ENCODE peak calls at places on chromosomes 16 and 17, in four cellular contexts. X is K562, C is H1, N is HepG2. J is an unnamed sample.
A peak's percentile ranks its signal among the peaks of the same experiment; 100 is the strongest.

GRCh38 chr16:46891910-46892309 is 7.7 kb downstream of the GPT2 start:
- DNase-seq in X (no peak), C (no peak), N (no peak), J (no peak)

GRCh38 chr16:67246081-67246944 is 968 bp downstream of the FHOD1 start:
- DNase-seq in X (peak; percentile 67), C (peak; percentile 93), N (peak; percentile 87), J (peak; percentile 56)

GRCh38 chr17:10073905-10074304 is 124.5 kb downstream of the GAS7 start:
- DNase-seq in X (no peak), C (no peak), N (no peak), J (no peak)

GRCh38 chr17:55706808-55707773 is 15.6 kb downstream of the TMEM100 start:
- DNase-seq in X (no peak), C (peak; percentile 48), N (no peak), J (no peak)

GRCh38 chr17:28960256-28961106 is 9.2 kb upstream of the PHF12 start:
- DNase-seq in X (no peak), C (no peak), N (no peak), J (no peak)

GRCh38 chr17:70184770-70185169 is 15.4 kb downstream of the KCNJ2 start:
- DNase-seq in X (no peak), C (no peak), N (no peak), J (peak; percentile 24)

GRCh38 chr16:53123753-53124152 is 69.0 kb downstream of the CHD9 start:
- DNase-seq in X (no peak), C (no peak), N (no peak), J (no peak)

GRCh38 chr17:42475121-42475520 is 16.4 kb downstream of the ATP6V0A1 start:
- DNase-seq in X (no peak), C (no peak), N (no peak), J (no peak)

GRCh38 chr17:19304209-19304608 is 58.3 kb downstream of the B9D1 start:
- DNase-seq in X (peak; percentile 25), C (no peak), N (peak; percentile 37), J (peak; percentile 31)

GRCh38 chr16:10584956-10585561 is 4.7 kb upstream of the EMP2 start:
- DNase-seq in X (no peak), C (no peak), N (no peak), J (no peak)

GRCh38 chr16:54140057-54140787 is 146.4 kb downstream of the IRX3 start:
- DNase-seq in X (no peak), C (no peak), N (peak; percentile 53), J (no peak)

GRCh38 chr17:49748791-49749190 is 15.1 kb downstream of the FAM117A start:
- DNase-seq in X (no peak), C (no peak), N (no peak), J (no peak)

GRCh38 chr16:84498859-84499620 is 5.4 kb downstream of the MEAK7 start:
- DNase-seq in X (no peak), C (no peak), N (no peak), J (no peak)

GRCh38 chr17:78383725-78384471 is 5.4 kb downstream of the PGS1 start:
- DNase-seq in X (no peak), C (no peak), N (no peak), J (no peak)

GRCh38 chr17:6654816-6655731 is 3.5 kb downstream of the C17orf100 start:
- DNase-seq in X (no peak), C (peak; percentile 80), N (no peak), J (no peak)

GRCh38 chr16:13063457-13063856 is 162.1 kb downstream of the SHISA9 start:
- DNase-seq in X (no peak), C (no peak), N (no peak), J (no peak)

GRCh38 chr16:49189286-49189685 is 92.4 kb downstream of the CBLN1 start:
- DNase-seq in X (no peak), C (peak; percentile 4), N (no peak), J (no peak)

GRCh38 chr17:18144261-18144660 is 35.7 kb downstream of the MYO15A start:
- DNase-seq in X (no peak), C (no peak), N (no peak), J (no peak)

GRCh38 chr16:1134776-1135458 is 18.0 kb upstream of the CACNA1H start:
- DNase-seq in X (no peak), C (no peak), N (no peak), J (no peak)

GRCh38 chr17:26792486-26792885 is 501.4 kb upstream of the WSB1 start:
- DNase-seq in X (no peak), C (no peak), N (no peak), J (no peak)

GRCh38 chr16:61829631-61830030 is 206.6 kb downstream of the CDH8 start:
- DNase-seq in X (no peak), C (no peak), N (no peak), J (no peak)

GRCh38 chr17:2250140-2251095 is 53.2 kb downstream of the SMG6 start:
- DNase-seq in X (no peak), C (no peak), N (no peak), J (no peak)

GRCh38 chr16:1537763-1538289 is 4.4 kb downstream of the TMEM204 start:
- DNase-seq in X (no peak), C (no peak), N (no peak), J (no peak)

GRCh38 chr16:74577882-74578366 is 29.0 kb downstream of the GLG1 start:
- DNase-seq in X (no peak), C (no peak), N (no peak), J (no peak)
- TF ChIP-seq RNF2 in X (no peak), C (no peak), N (no peak), J (no peak)

GRCh38 chr17:39652635-39653315 is 12.4 kb upstream of the TCAP start:
- DNase-seq in X (no peak), C (no peak), N (peak; percentile 88), J (no peak)

GRCh38 chr17:39653316-39653661 is 11.9 kb upstream of the TCAP start:
- DNase-seq in X (peak; percentile 66), C (no peak), N (no peak), J (no peak)

GRCh38 chr17:39651908-39652634 is 13.1 kb upstream of the TCAP start:
- DNase-seq in X (no peak), C (no peak), N (no peak), J (no peak)

GRCh38 chr17:39655105-39655504 is 10.0 kb upstream of the TCAP start:
- DNase-seq in X (no peak), C (no peak), N (no peak), J (no peak)

DNA sequence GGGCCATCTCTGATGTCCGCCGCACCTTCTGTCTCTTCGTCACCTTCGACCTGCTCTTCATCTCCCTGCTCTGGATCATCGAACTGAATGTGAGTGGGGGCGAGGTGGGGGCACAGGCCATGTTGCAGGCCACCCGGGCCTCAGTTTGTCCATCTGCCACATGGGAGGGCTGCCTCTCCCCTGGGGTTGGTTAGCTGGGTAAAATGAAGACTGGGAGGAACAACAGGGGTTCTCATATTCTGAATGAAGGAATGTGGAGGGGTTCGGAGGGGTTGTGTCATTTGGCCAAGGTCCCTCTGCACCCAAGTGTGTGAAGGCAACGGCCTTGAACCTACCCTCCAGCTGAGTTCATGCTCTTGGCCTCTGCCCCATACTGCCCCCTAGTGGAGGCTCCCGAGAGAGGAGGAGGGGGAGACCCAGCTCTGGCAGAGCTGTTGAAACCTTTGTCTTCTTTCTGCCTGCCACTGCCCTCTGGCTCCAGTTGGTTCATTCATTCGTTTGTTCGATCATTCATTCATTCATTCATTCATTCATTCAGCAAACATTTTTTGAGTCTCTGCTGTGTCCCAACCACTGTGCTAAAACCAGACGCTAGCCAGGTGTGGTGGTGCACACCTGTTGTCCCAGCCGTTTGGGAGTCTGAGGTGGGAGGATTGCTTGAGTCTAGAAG is 11.4 kb upstream of the TCAP start:
- DNase-seq in X (peak; percentile 89), C (peak; percentile 97), N (peak; percentile 79), J (peak; percentile 91)
- TF ChIP-seq PHF8 in X (no peak), C (no peak), N (no peak), J (no peak)

GRCh38 chr16:4839942-4840341 is 7.1 kb downstream of the GLYR1 start:
- DNase-seq in X (no peak), C (no peak), N (no peak), J (peak; percentile 10)

GRCh38 chr16:4837733-4838501 is 9.2 kb downstream of the GLYR1 start:
- DNase-seq in X (no peak), C (no peak), N (no peak), J (no peak)

GRCh38 chr16:4846503-4846900 is 586 bp downstream of the GLYR1 start:
- DNase-seq in X (no peak), C (no peak), N (peak; percentile 35), J (no peak)

GRCh38 chr16:4836727-4837126 is 10.4 kb downstream of the GLYR1 start:
- DNase-seq in X (no peak), C (no peak), N (no peak), J (no peak)

GRCh38 chr16:4840984-4841383 is 6.1 kb downstream of the GLYR1 start:
- DNase-seq in X (no peak), C (no peak), N (no peak), J (no peak)
- TF ChIP-seq RNF2 in X (no peak), C (no peak), N (no peak), J (no peak)

DNA sequence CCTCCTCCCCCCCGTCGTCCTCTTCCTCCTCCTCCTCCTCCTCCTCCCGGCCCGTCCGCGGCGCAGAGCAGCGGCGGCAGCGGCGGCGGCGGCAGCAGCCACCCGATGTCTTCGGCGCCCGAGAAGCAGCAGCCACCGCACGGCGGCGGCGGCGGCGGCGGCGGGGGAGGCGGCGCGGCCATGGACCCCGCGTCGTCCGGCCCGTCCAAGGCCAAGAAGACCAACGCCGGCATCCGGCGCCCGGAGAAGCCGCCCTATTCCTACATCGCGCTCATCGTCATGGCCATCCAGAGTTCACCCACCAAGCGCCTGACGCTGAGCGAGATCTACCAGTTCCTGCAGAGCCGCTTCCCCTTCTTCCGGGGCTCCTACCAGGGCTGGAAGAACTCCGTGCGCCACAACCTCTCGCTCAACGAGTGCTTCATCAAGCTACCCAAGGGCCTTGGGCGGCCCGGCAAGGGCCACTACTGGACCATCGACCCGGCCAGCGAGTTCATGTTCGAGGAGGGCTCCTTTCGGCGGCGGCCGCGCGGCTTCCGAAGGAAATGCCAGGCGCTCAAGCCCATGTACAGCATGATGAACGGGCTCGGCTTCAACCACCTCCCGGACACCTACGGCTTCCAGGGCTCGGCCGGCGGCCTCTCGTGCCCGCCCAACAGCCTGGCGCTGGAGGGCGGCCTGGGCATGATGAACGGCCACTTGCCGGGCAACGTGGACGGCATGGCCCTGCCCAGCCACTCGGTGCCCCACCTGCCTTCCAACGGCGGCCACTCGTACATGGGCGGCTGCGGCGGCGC is at the start of gene FOXF1:
- DNase-seq in X (no peak), C (peak; percentile 75), N (no peak), J (no peak)
- TF ChIP-seq PHF8 in X (no peak), C (no peak), N (no peak), J (no peak)

DNA sequence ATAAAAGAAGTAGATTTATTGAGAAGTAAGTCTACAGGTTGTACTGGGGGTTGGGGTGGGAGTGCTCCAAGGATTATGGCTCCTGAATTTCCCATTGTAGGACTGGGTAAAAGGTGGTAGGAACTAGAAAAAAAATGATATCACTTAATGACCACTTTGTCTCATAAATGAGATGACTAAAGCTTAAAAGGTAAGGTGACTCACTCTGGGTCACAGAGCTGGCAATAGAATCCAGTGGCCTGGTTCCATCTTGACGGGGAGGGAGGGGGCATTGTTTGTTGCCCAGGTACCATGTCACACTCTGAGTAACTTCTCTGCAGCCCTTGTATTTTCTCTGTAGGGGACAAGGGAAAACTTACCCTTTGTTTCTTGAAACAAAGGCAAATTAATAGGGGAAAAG is 126.1 kb downstream of the PITPNC1 start:
- DNase-seq in X (no peak), C (no peak), N (no peak), J (peak; percentile 44)
- TF ChIP-seq RNF2 in X (no peak), C (no peak), N (no peak), J (no peak)